ENCODE peak calls at places on chromosomes 2 and 18, in nine cellular contexts. I is HT1080, V is tibial nerve, E is ovary, F is HCT116, H is bronchial epithelial cell, L is pons, B is MCF 10A, T is aorta. A is an unnamed sample.

GRCh38 chr2:218827701-218828476 is 3.7 kb downstream of the PRKAG3 start:
- DNase-seq in B (no peak), E (no peak), L (no peak), V (no peak), I (no peak), T (no peak), F (no peak), H (no peak), A (no peak)

GRCh38 chr2:231297108-231297908 is 98.2 kb upstream of the B3GNT7 start:
- DNase-seq in B (peak; percentile 51), I (peak; percentile 58), E (peak; percentile 49), T (peak; percentile 73), L (peak; percentile 82), F (peak; percentile 10), H (peak; percentile 29), V (no peak), A (peak; percentile 65)

GRCh38 chr2:127619901-127620705 is 25.9 kb upstream of the GPR17 start:
- DNase-seq in B (no peak), T (peak; percentile 38), E (no peak), I (no peak), L (no peak), F (no peak), H (no peak), V (peak; percentile 5), A (no peak)

GRCh38 chr2:11743531-11743815 is 3.0 kb upstream of the LPIN1 start:
- DNase-seq in V (no peak), T (no peak), L (no peak), I (no peak), B (no peak), F (no peak), E (no peak), H (no peak), A (no peak)

GRCh38 chr2:18301421-18302139 is 258.9 kb downstream of the RDH14 start:
- DNase-seq in H (no peak), T (no peak), E (no peak), B (no peak), V (no peak), F (no peak), I (no peak), L (no peak), A (no peak)

GRCh38 chr2:26034597-26035067 is 748 bp downstream of the RAB10 start:
- DNase-seq in B (peak; percentile 35), T (no peak), F (no peak), H (no peak), I (no peak), E (no peak), L (peak; percentile 31), V (no peak), A (no peak)

GRCh38 chr2:203579131-203579643 is 44.1 kb upstream of the RAPH1 start:
- DNase-seq in B (peak; percentile 85), H (peak; percentile 100), T (no peak), I (peak; percentile 81), V (no peak), F (peak; percentile 93), E (no peak), L (no peak), A (no peak)

GRCh38 chr2:212454149-212454548 is 84.5 kb downstream of the ERBB4 start:
- DNase-seq in V (no peak), E (no peak), B (no peak), F (no peak), T (no peak), L (no peak), H (no peak), I (no peak), A (no peak)

GRCh38 chr2:127770973-127771735 is 39.8 kb downstream of the WDR33 start:
- DNase-seq in V (no peak), H (peak; percentile 97), E (no peak), I (peak; percentile 84), B (peak; percentile 88), T (no peak), F (no peak), L (no peak), A (no peak)

GRCh38 chr18:80194874-80195570 is 52.3 kb downstream of the PARD6G start:
- DNase-seq in I (no peak), E (no peak), B (no peak), H (no peak), T (no peak), V (no peak), L (no peak), F (no peak), A (no peak)

GRCh38 chr18:48947102-48947501 is 3.7 kb downstream of the SMAD7 start:
- DNase-seq in H (no peak), E (no peak), V (no peak), F (no peak), L (no peak), B (no peak), T (no peak), I (no peak), A (no peak)

GRCh38 chr2:212968284-212969081 is 182.9 kb downstream of the IKZF2 start:
- DNase-seq in E (no peak), V (no peak), L (no peak), I (no peak), T (no peak), H (peak; percentile 87), B (peak; percentile 8), F (no peak), A (no peak)

GRCh38 chr2:237995036-237995435 is 28.2 kb downstream of the UBE2F start:
- DNase-seq in H (no peak), F (no peak), T (no peak), B (no peak), E (no peak), I (no peak), V (no peak), L (no peak), A (no peak)

GRCh38 chr2:172179045-172179742 is 76.5 kb upstream of the DLX2 start:
- DNase-seq in I (peak; percentile 88), B (peak; percentile 89), T (no peak), L (no peak), E (no peak), V (no peak), H (peak; percentile 93), F (no peak), A (no peak)

GRCh38 chr2:120703330-120703994 is 32.2 kb upstream of the GLI2 start:
- DNase-seq in H (peak; percentile 63), E (no peak), V (no peak), I (peak; percentile 95), B (peak; percentile 91), F (peak; percentile 59), T (no peak), L (no peak), A (no peak)

GRCh38 chr18:70671889-70672551 is 383.2 kb downstream of the SOCS6 start:
- DNase-seq in F (no peak), V (no peak), E (no peak), B (no peak), H (no peak), I (no peak), T (no peak), L (no peak), A (no peak)

GRCh38 chr2:25341031-25341727 is 546 bp downstream of the DNMT3A start:
- DNase-seq in I (no peak), E (peak; percentile 49), V (no peak), B (no peak), L (no peak), H (no peak), T (no peak), F (no peak), A (no peak)

GRCh38 chr2:9086465-9086864 is 83.0 kb upstream of the MBOAT2 start:
- DNase-seq in F (no peak), H (no peak), T (no peak), L (no peak), V (no peak), E (no peak), B (no peak), I (no peak), A (no peak)

GRCh38 chr2:110106642-110107041 is 9.0 kb downstream of the MALL start:
- DNase-seq in L (no peak), V (no peak), B (peak; percentile 76), E (no peak), I (peak; percentile 79), H (peak; percentile 74), T (no peak), F (peak; percentile 59), A (no peak)